ENCODE peak calls at places on chromosomes 5 and 9, in six cellular contexts. K, C, L, T, D and U are unnamed samples.

GRCh38 chr9:96022445-96023031 is 147.0 kb downstream of the ERCC6L2 start:
- DNase-seq in K (no peak), C (no peak), L (peak), T (no peak), D (peak), U (peak)

GRCh38 chr5:3261081-3261480 is 334.6 kb upstream of the IRX1 start:
- DNase-seq in K (no peak), C (no peak), L (no peak), T (no peak), D (no peak), U (no peak)

GRCh38 chr9:136228107-136228875 is 17.3 kb downstream of the QSOX2 start:
- DNase-seq in K (no peak), C (peak), L (peak), T (peak), D (no peak), U (no peak)

GRCh38 chr9:96686638-96687335 is 31.7 kb upstream of the PRXL2C start:
- DNase-seq in K (peak), C (peak), L (peak), T (peak), D (peak), U (peak)

GRCh38 chr5:111407562-111407961 is 104.8 kb downstream of the STARD4 start:
- DNase-seq in K (no peak), C (no peak), L (no peak), T (no peak), D (no peak), U (no peak)

GRCh38 chr9:16704489-16705111 is 165.9 kb downstream of the BNC2 start:
- DNase-seq in K (no peak), C (peak), L (peak), T (no peak), D (no peak), U (no peak)

GRCh38 chr5:1709186-1709803 is 90.3 kb downstream of the MRPL36 start:
- DNase-seq in K (no peak), C (no peak), L (peak), T (no peak), D (no peak), U (no peak)

GRCh38 chr5:131379723-131380122 is 115.9 kb downstream of the CDC42SE2 start:
- DNase-seq in K (no peak), C (peak), L (no peak), T (peak), D (no peak), U (no peak)

GRCh38 chr9:91001146-91001611 is 199.6 kb downstream of the SYK start:
- DNase-seq in K (peak), C (peak), L (no peak), T (no peak), D (no peak), U (no peak)

GRCh38 chr5:138051441-138052296 is 18.8 kb upstream of the FAM13B start:
- DNase-seq in K (no peak), C (no peak), L (peak), T (no peak), D (no peak), U (no peak)

GRCh38 chr9:86368871-86369521 is 14.8 kb upstream of the TUT7 start:
- DNase-seq in K (no peak), C (peak), L (no peak), T (peak), D (no peak), U (no peak)

GRCh38 chr9:115524467-115525059 is 406.6 kb upstream of the TNC start:
- DNase-seq in K (peak), C (peak), L (peak), T (peak), D (no peak), U (peak)

GRCh38 chr9:108108290-108108689 is 618.7 kb upstream of the KLF4 start:
- DNase-seq in K (no peak), C (no peak), L (no peak), T (peak), D (no peak), U (no peak)

GRCh38 chr5:20213803-20214202 is 225.8 kb upstream of the CDH18 start:
- DNase-seq in K (no peak), C (no peak), L (no peak), T (no peak), D (no peak), U (no peak)

GRCh38 chr5:42948961-42949347 is 91.2 kb downstream of the ANXA2R start:
- DNase-seq in K (no peak), C (no peak), L (no peak), T (no peak), D (no peak), U (no peak)

GRCh38 chr5:42949348-42950090 is 90.6 kb downstream of the ANXA2R start:
- DNase-seq in K (peak), C (peak), L (no peak), T (no peak), D (no peak), U (no peak)

GRCh38 chr5:42950466-42951168 is 89.5 kb downstream of the ANXA2R start:
- DNase-seq in K (peak), C (peak), L (peak), T (peak), D (no peak), U (no peak)

GRCh38 chr5:42951169-42951846 is 88.8 kb downstream of the ANXA2R start:
- DNase-seq in K (no peak), C (peak), L (no peak), T (no peak), D (no peak), U (no peak)

GRCh38 chr5:42950091-42950465 is 90.0 kb downstream of the ANXA2R start:
- DNase-seq in K (no peak), C (no peak), L (no peak), T (no peak), D (no peak), U (no peak)
- H3K4me3 ChIP-seq in K (no peak), C (peak), L (no peak), T (no peak), D (no peak), U (no peak)

GRCh38 chr9:114450181-114450580 is 55.1 kb downstream of the WHRN start:
- DNase-seq in K (no peak), C (no peak), L (no peak), T (no peak), D (no peak), U (no peak)

GRCh38 chr9:114454652-114455051 is 50.6 kb downstream of the WHRN start:
- DNase-seq in K (no peak), C (no peak), L (no peak), T (no peak), D (no peak), U (no peak)

GRCh38 chr9:114450833-114451706 is 54.2 kb downstream of the WHRN start:
- DNase-seq in K (no peak), C (no peak), L (no peak), T (no peak), D (no peak), U (no peak)

GRCh38 chr9:114451707-114452031 is 53.6 kb downstream of the WHRN start:
- DNase-seq in K (no peak), C (no peak), L (no peak), T (no peak), D (no peak), U (no peak)

DNA sequence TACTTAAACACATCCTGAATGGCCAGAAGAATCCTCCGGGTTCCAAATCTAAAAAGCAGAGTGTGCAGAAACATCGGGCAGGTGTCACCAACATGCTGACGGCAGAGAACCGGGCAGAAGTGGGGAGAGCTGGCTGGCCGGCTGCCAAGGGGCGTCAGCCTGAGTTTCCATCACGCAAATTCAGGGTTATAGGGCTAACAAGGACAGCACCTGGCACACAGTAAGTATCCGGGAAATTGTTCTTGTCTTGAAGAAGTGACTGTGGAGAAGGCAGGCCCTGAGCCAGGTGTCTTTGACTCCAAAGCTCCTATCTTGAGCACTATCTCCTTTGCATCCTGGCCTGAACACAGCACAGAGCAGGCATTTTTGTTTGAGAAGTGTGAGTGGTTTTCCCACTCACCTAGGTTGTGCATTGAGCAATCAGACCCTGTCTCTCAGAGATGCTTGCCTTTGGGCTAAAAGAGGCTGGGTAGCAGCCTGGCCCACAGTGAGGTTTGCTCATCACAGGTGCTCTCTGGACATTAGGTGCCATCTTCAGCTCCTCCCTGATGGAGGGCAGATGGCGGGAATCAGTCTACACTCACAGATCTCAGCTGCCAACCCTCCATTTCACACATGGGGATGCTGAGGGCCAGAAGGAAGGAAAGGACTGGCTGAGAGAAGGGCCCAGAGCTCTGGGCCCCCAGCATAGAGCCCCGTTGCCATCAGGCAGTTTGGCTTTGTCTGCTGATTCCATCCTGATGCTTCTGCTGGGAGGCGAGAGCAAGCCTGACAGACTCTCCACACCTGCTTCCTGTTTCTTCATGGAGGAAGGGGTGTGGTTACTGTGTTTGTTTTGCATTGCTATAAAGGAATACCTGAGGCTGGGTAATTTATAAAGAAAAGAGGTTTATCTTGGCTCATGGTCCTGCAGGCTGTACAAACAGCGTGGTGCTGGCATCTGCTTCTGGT is 52.8 kb downstream of the WHRN start:
- DNase-seq in K (no peak), C (no peak), L (no peak), T (no peak), D (no peak), U (no peak)
- H3K18ac ChIP-seq in K (no peak), C (no peak), L (no peak), T (no peak), D (no peak), U (no peak)

DNA sequence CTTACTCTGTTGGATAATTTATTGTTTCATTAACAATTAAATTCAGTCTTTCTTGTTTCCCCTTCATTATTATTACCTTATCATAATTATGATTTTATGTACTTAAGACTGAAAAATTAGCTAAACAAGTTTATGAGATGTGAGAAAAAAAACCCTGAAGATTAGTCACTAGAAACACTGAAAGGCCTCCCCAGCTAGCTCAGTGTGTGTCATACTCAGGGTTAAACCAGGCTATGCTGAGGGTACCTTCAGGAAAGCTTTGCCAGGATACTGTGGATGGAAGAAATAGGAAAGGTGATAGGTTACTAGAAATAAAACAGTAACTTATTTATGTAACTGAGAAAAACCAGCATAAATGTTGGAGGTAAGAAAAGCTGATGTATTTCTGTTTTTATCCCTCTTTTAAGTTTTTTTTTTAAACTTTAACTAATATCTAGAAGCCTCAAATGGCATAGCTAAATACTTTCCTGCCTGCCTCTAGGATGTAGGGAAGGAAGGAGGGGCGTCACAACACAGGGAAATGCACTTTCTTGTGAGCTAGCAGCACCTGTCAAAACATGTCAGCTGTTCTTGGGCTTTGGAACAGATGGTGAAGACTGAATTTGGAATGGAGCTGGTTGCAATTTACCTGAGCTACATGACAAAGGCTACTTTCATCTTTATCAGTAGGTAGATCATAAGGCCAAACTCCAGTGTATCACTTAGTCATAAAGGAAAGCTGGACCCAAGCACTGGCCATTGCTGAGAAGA is 24.2 kb downstream of the NMRK1 start:
- DNase-seq in K (no peak), C (peak), L (no peak), T (no peak), D (no peak), U (no peak)
- H3K4me3 ChIP-seq in K (no peak), C (no peak), L (no peak), T (no peak), D (no peak), U (no peak)

GRCh38 chr5:14263700-14264099 is 120.6 kb downstream of the TRIO start:
- DNase-seq in K (no peak), C (no peak), L (no peak), T (no peak), D (no peak), U (no peak)

GRCh38 chr5:14266171-14266570 is 123.0 kb downstream of the TRIO start:
- DNase-seq in K (no peak), C (no peak), L (no peak), T (no peak), D (no peak), U (no peak)

GRCh38 chr5:14266686-14267085 is 123.5 kb downstream of the TRIO start:
- DNase-seq in K (no peak), C (no peak), L (no peak), T (no peak), D (no peak), U (no peak)

GRCh38 chr5:14265574-14265973 is 122.4 kb downstream of the TRIO start:
- DNase-seq in K (peak), C (peak), L (peak), T (peak), D (no peak), U (no peak)

GRCh38 chr5:14264605-14265316 is 121.6 kb downstream of the TRIO start:
- DNase-seq in K (peak), C (peak), L (peak), T (peak), D (peak), U (peak)
- H3K18ac ChIP-seq in K (no peak), C (peak), L (no peak), T (no peak), D (no peak), U (no peak)